ENCODE peak calls at places on chromosomes 6 and 20, in six cellular contexts. One of them, this sample, is unnamed.

GRCh38 chr20:64053841-64054661 is 4.6 kb upstream of the SOX18 start:
- DNase-seq in astrocyte of the cerebellum: no peak
- DNase-seq in naive thymus-derived CD4-positive, alpha-beta T cell: no peak
- DNase-seq in skeletal muscle cell: no peak
- DNase-seq in heart right ventricle: peak; percentile 90
- DNase-seq in foreskin fibroblast: no peak
- DNase-seq in this sample: no peak

GRCh38 chr6:38493929-38494547 is 145.7 kb downstream of the BTBD9 start:
- DNase-seq in astrocyte of the cerebellum: peak; percentile 76
- DNase-seq in skeletal muscle cell: peak; percentile 21
- DNase-seq in foreskin fibroblast: peak; percentile 59
- DNase-seq in naive thymus-derived CD4-positive, alpha-beta T cell: peak; percentile 65
- DNase-seq in heart right ventricle: peak; percentile 70
- DNase-seq in this sample: peak; percentile 62

GRCh38 chr6:111590209-111590955 is 15.3 kb downstream of the TRAF3IP2 start:
- DNase-seq in foreskin fibroblast: peak; percentile 62
- DNase-seq in astrocyte of the cerebellum: no peak
- DNase-seq in heart right ventricle: no peak
- DNase-seq in naive thymus-derived CD4-positive, alpha-beta T cell: no peak
- DNase-seq in skeletal muscle cell: no peak
- DNase-seq in this sample: no peak

GRCh38 chr20:50186987-50187402 is 3.6 kb upstream of the CEBPB start:
- DNase-seq in naive thymus-derived CD4-positive, alpha-beta T cell: no peak
- DNase-seq in skeletal muscle cell: no peak
- DNase-seq in heart right ventricle: no peak
- DNase-seq in foreskin fibroblast: no peak
- DNase-seq in astrocyte of the cerebellum: no peak
- DNase-seq in this sample: peak; percentile 10

GRCh38 chr6:155967326-155967725 is 511.7 kb upstream of the NOX3 start:
- DNase-seq in foreskin fibroblast: no peak
- DNase-seq in astrocyte of the cerebellum: no peak
- DNase-seq in skeletal muscle cell: no peak
- DNase-seq in heart right ventricle: no peak
- DNase-seq in naive thymus-derived CD4-positive, alpha-beta T cell: no peak
- DNase-seq in this sample: no peak

GRCh38 chr6:169763308-169763707 is 11.9 kb downstream of the ERMARD start:
- DNase-seq in naive thymus-derived CD4-positive, alpha-beta T cell: no peak
- DNase-seq in foreskin fibroblast: no peak
- DNase-seq in heart right ventricle: no peak
- DNase-seq in skeletal muscle cell: no peak
- DNase-seq in astrocyte of the cerebellum: no peak
- DNase-seq in this sample: no peak

GRCh38 chr6:149990672-149991402 is 27.1 kb downstream of the ULBP1 start:
- DNase-seq in heart right ventricle: no peak
- DNase-seq in skeletal muscle cell: no peak
- DNase-seq in foreskin fibroblast: no peak
- DNase-seq in astrocyte of the cerebellum: no peak
- DNase-seq in naive thymus-derived CD4-positive, alpha-beta T cell: no peak
- DNase-seq in this sample: no peak

GRCh38 chr6:18263561-18264337 is 581 bp downstream of the DEK start:
- DNase-seq in foreskin fibroblast: peak; percentile 48
- DNase-seq in skeletal muscle cell: no peak
- DNase-seq in astrocyte of the cerebellum: no peak
- DNase-seq in heart right ventricle: peak; percentile 71
- DNase-seq in naive thymus-derived CD4-positive, alpha-beta T cell: peak; percentile 29
- DNase-seq in this sample: peak; percentile 58

GRCh38 chr6:46719099-46719498 is 16.1 kb downstream of the PLA2G7 start:
- DNase-seq in naive thymus-derived CD4-positive, alpha-beta T cell: no peak
- DNase-seq in astrocyte of the cerebellum: peak; percentile 57
- DNase-seq in heart right ventricle: no peak
- DNase-seq in skeletal muscle cell: peak; percentile 9
- DNase-seq in foreskin fibroblast: peak; percentile 7
- DNase-seq in this sample: no peak

GRCh38 chr6:137800749-137801148 is 66.3 kb upstream of the TNFAIP3 start:
- DNase-seq in foreskin fibroblast: no peak
- DNase-seq in skeletal muscle cell: no peak
- DNase-seq in heart right ventricle: no peak
- DNase-seq in naive thymus-derived CD4-positive, alpha-beta T cell: no peak
- DNase-seq in astrocyte of the cerebellum: no peak
- DNase-seq in this sample: no peak

GRCh38 chr20:22446613-22447447 is 137.5 kb downstream of the FOXA2 start:
- DNase-seq in naive thymus-derived CD4-positive, alpha-beta T cell: no peak
- DNase-seq in foreskin fibroblast: no peak
- DNase-seq in heart right ventricle: no peak
- DNase-seq in astrocyte of the cerebellum: no peak
- DNase-seq in skeletal muscle cell: no peak
- DNase-seq in this sample: no peak

GRCh38 chr6:152824666-152825065 is 74.1 kb downstream of the VIP start:
- DNase-seq in astrocyte of the cerebellum: no peak
- DNase-seq in skeletal muscle cell: no peak
- DNase-seq in heart right ventricle: no peak
- DNase-seq in naive thymus-derived CD4-positive, alpha-beta T cell: no peak
- DNase-seq in foreskin fibroblast: no peak
- DNase-seq in this sample: no peak

GRCh38 chr6:159602370-159603185 is 90.5 kb downstream of the SOD2 start:
- DNase-seq in foreskin fibroblast: no peak
- DNase-seq in skeletal muscle cell: no peak
- DNase-seq in astrocyte of the cerebellum: peak; percentile 72
- DNase-seq in heart right ventricle: no peak
- DNase-seq in naive thymus-derived CD4-positive, alpha-beta T cell: no peak
- DNase-seq in this sample: no peak

GRCh38 chr6:92706976-92707375 is 712.4 kb downstream of the EPHA7 start:
- DNase-seq in foreskin fibroblast: no peak
- DNase-seq in naive thymus-derived CD4-positive, alpha-beta T cell: no peak
- DNase-seq in astrocyte of the cerebellum: no peak
- DNase-seq in skeletal muscle cell: peak; percentile 34
- DNase-seq in heart right ventricle: no peak
- DNase-seq in this sample: no peak

GRCh38 chr6:82878812-82879211 is 186.8 kb downstream of the UBE3D start:
- DNase-seq in heart right ventricle: no peak
- DNase-seq in foreskin fibroblast: peak; percentile 9
- DNase-seq in skeletal muscle cell: peak; percentile 28
- DNase-seq in naive thymus-derived CD4-positive, alpha-beta T cell: no peak
- DNase-seq in astrocyte of the cerebellum: peak; percentile 31
- DNase-seq in this sample: no peak

GRCh38 chr6:144797881-144798589 is 512.9 kb downstream of the UTRN start:
- DNase-seq in heart right ventricle: no peak
- DNase-seq in foreskin fibroblast: peak; percentile 47
- DNase-seq in skeletal muscle cell: no peak
- DNase-seq in astrocyte of the cerebellum: peak; percentile 13
- DNase-seq in naive thymus-derived CD4-positive, alpha-beta T cell: no peak
- DNase-seq in this sample: no peak

GRCh38 chr6:135798751-135799515 is 52.6 kb upstream of the PDE7B start:
- DNase-seq in astrocyte of the cerebellum: no peak
- DNase-seq in skeletal muscle cell: no peak
- DNase-seq in heart right ventricle: no peak
- DNase-seq in foreskin fibroblast: no peak
- DNase-seq in naive thymus-derived CD4-positive, alpha-beta T cell: no peak
- DNase-seq in this sample: no peak

GRCh38 chr6:20175810-20176209 is 36.5 kb downstream of the MBOAT1 start:
- DNase-seq in naive thymus-derived CD4-positive, alpha-beta T cell: no peak
- DNase-seq in foreskin fibroblast: no peak
- DNase-seq in astrocyte of the cerebellum: no peak
- DNase-seq in heart right ventricle: no peak
- DNase-seq in skeletal muscle cell: no peak
- DNase-seq in this sample: no peak

GRCh38 chr20:6074145-6074561 is 20.3 kb upstream of the LRRN4 start:
- DNase-seq in foreskin fibroblast: no peak
- DNase-seq in heart right ventricle: peak; percentile 41
- DNase-seq in naive thymus-derived CD4-positive, alpha-beta T cell: no peak
- DNase-seq in skeletal muscle cell: no peak
- DNase-seq in astrocyte of the cerebellum: no peak
- DNase-seq in this sample: no peak

GRCh38 chr6:157269261-157269794 is 54.0 kb downstream of the TMEM242 start:
- DNase-seq in skeletal muscle cell: peak; percentile 67
- DNase-seq in astrocyte of the cerebellum: peak; percentile 15
- DNase-seq in foreskin fibroblast: peak; percentile 30
- DNase-seq in heart right ventricle: peak; percentile 89
- DNase-seq in naive thymus-derived CD4-positive, alpha-beta T cell: no peak
- DNase-seq in this sample: peak; percentile 51

GRCh38 chr6:159168536-159169192 is 536 bp upstream of the FNDC1 start:
- DNase-seq in heart right ventricle: peak; percentile 17
- DNase-seq in skeletal muscle cell: no peak
- DNase-seq in foreskin fibroblast: peak; percentile 44
- DNase-seq in astrocyte of the cerebellum: no peak
- DNase-seq in naive thymus-derived CD4-positive, alpha-beta T cell: no peak
- DNase-seq in this sample: no peak

GRCh38 chr6:165726915-165727314 is 63.9 kb upstream of the PDE10A start:
- DNase-seq in heart right ventricle: peak; percentile 20
- DNase-seq in foreskin fibroblast: no peak
- DNase-seq in naive thymus-derived CD4-positive, alpha-beta T cell: no peak
- DNase-seq in skeletal muscle cell: no peak
- DNase-seq in astrocyte of the cerebellum: no peak
- DNase-seq in this sample: no peak

GRCh38 chr6:117451607-117452164 is 25.9 kb upstream of the ROS1 start:
- DNase-seq in heart right ventricle: no peak
- DNase-seq in naive thymus-derived CD4-positive, alpha-beta T cell: no peak
- DNase-seq in foreskin fibroblast: no peak
- DNase-seq in astrocyte of the cerebellum: no peak
- DNase-seq in skeletal muscle cell: no peak
- DNase-seq in this sample: no peak

GRCh38 chr6:72913797-72914196 is 291.9 kb downstream of the KCNQ5 start:
- DNase-seq in skeletal muscle cell: no peak
- DNase-seq in astrocyte of the cerebellum: no peak
- DNase-seq in naive thymus-derived CD4-positive, alpha-beta T cell: no peak
- DNase-seq in heart right ventricle: no peak
- DNase-seq in foreskin fibroblast: no peak
- DNase-seq in this sample: no peak

GRCh38 chr6:17962436-17963031 is 24.9 kb downstream of the KIF13A start:
- DNase-seq in astrocyte of the cerebellum: peak; percentile 87
- DNase-seq in naive thymus-derived CD4-positive, alpha-beta T cell: no peak
- DNase-seq in heart right ventricle: peak; percentile 83
- DNase-seq in foreskin fibroblast: peak; percentile 91
- DNase-seq in skeletal muscle cell: peak; percentile 88
- DNase-seq in this sample: no peak

GRCh38 chr6:73802366-73802765 is 106.4 kb downstream of the CD109 start:
- DNase-seq in astrocyte of the cerebellum: no peak
- DNase-seq in naive thymus-derived CD4-positive, alpha-beta T cell: no peak
- DNase-seq in heart right ventricle: no peak
- DNase-seq in foreskin fibroblast: no peak
- DNase-seq in skeletal muscle cell: no peak
- DNase-seq in this sample: no peak

GRCh38 chr20:24651171-24651972 is 181.9 kb downstream of the SYNDIG1 start:
- DNase-seq in astrocyte of the cerebellum: peak; percentile 72
- DNase-seq in heart right ventricle: no peak
- DNase-seq in foreskin fibroblast: peak; percentile 86
- DNase-seq in naive thymus-derived CD4-positive, alpha-beta T cell: no peak
- DNase-seq in skeletal muscle cell: peak; percentile 82
- DNase-seq in this sample: no peak

GRCh38 chr20:61476956-61477355 is 224.9 kb downstream of the CDH4 start:
- DNase-seq in naive thymus-derived CD4-positive, alpha-beta T cell: no peak
- DNase-seq in foreskin fibroblast: no peak
- DNase-seq in skeletal muscle cell: no peak
- DNase-seq in heart right ventricle: no peak
- DNase-seq in astrocyte of the cerebellum: no peak
- DNase-seq in this sample: no peak

GRCh38 chr6:16241321-16241689 is 2.9 kb downstream of the GMPR start:
- DNase-seq in heart right ventricle: no peak
- DNase-seq in astrocyte of the cerebellum: no peak
- DNase-seq in foreskin fibroblast: no peak
- DNase-seq in skeletal muscle cell: no peak
- DNase-seq in naive thymus-derived CD4-positive, alpha-beta T cell: no peak
- DNase-seq in this sample: no peak

GRCh38 chr6:16239090-16239797 is 857 bp downstream of the GMPR start:
- DNase-seq in skeletal muscle cell: no peak
- DNase-seq in foreskin fibroblast: peak; percentile 27
- DNase-seq in naive thymus-derived CD4-positive, alpha-beta T cell: no peak
- DNase-seq in heart right ventricle: no peak
- DNase-seq in astrocyte of the cerebellum: no peak
- DNase-seq in this sample: peak; percentile 71

GRCh38 chr6:16240618-16241320 is 2.4 kb downstream of the GMPR start:
- DNase-seq in astrocyte of the cerebellum: no peak
- DNase-seq in heart right ventricle: no peak
- DNase-seq in foreskin fibroblast: no peak
- DNase-seq in skeletal muscle cell: no peak
- DNase-seq in naive thymus-derived CD4-positive, alpha-beta T cell: no peak
- DNase-seq in this sample: no peak

GRCh38 chr6:16238658-16239089 is 287 bp downstream of the GMPR start:
- DNase-seq in heart right ventricle: no peak
- DNase-seq in foreskin fibroblast: no peak
- DNase-seq in naive thymus-derived CD4-positive, alpha-beta T cell: no peak
- DNase-seq in astrocyte of the cerebellum: no peak
- DNase-seq in skeletal muscle cell: no peak
- DNase-seq in this sample: no peak

DNA sequence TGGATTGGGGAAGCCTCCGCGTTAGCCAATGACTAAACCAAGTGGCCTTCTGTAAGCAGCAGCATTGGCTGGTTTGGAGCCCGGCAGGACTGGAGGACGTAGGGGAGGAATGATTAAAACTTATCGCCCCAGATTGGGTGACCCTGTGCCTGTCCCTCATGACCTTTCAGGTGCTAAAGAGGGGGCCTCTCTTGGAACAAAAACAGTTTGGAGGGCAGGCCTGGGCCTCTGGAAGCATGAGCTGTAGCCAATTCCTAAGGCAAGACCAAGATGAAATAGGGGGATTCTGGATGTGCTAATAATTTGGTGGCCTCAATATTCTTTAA is 1.4 kb downstream of the GMPR start:
- DNase-seq in skeletal muscle cell: no peak
- DNase-seq in astrocyte of the cerebellum: no peak
- DNase-seq in naive thymus-derived CD4-positive, alpha-beta T cell: no peak
- DNase-seq in foreskin fibroblast: no peak
- DNase-seq in heart right ventricle: peak; percentile 78
- DNase-seq in this sample: no peak
- H3K4me3 ChIP-seq in skeletal muscle cell: no peak overlapping the region
- H3K4me3 ChIP-seq in astrocyte of the cerebellum: peak overlapping the region; percentile 57
- H3K4me3 ChIP-seq in naive thymus-derived CD4-positive, alpha-beta T cell: no peak overlapping the region
- H3K4me3 ChIP-seq in foreskin fibroblast: peak overlapping the region; percentile 82
- H3K4me3 ChIP-seq in heart right ventricle: peak overlapping the region; percentile 77
- H3K4me3 ChIP-seq in this sample: peak overlapping the region; percentile 60

GRCh38 chr20:44183282-44183681 is 3.7 kb downstream of the JPH2 start:
- DNase-seq in naive thymus-derived CD4-positive, alpha-beta T cell: no peak
- DNase-seq in heart right ventricle: no peak
- DNase-seq in skeletal muscle cell: no peak
- DNase-seq in foreskin fibroblast: no peak
- DNase-seq in astrocyte of the cerebellum: no peak
- DNase-seq in this sample: no peak
- H3K4me3 ChIP-seq in naive thymus-derived CD4-positive, alpha-beta T cell: no peak overlapping the region
- H3K4me3 ChIP-seq in heart right ventricle: peak overlapping the region; percentile 73
- H3K4me3 ChIP-seq in skeletal muscle cell: no peak overlapping the region
- H3K4me3 ChIP-seq in foreskin fibroblast: no peak overlapping the region
- H3K4me3 ChIP-seq in astrocyte of the cerebellum: no peak overlapping the region
- H3K4me3 ChIP-seq in this sample: no peak overlapping the region

GRCh38 chr6:25366785-25367657 is 87.8 kb downstream of the CARMIL1 start:
- DNase-seq in heart right ventricle: no peak
- DNase-seq in naive thymus-derived CD4-positive, alpha-beta T cell: peak; percentile 75
- DNase-seq in foreskin fibroblast: no peak
- DNase-seq in skeletal muscle cell: no peak
- DNase-seq in astrocyte of the cerebellum: no peak
- DNase-seq in this sample: no peak
- H3K4me3 ChIP-seq in heart right ventricle: no peak overlapping the region
- H3K4me3 ChIP-seq in naive thymus-derived CD4-positive, alpha-beta T cell: peak overlapping the region; percentile 53
- H3K4me3 ChIP-seq in foreskin fibroblast: no peak overlapping the region
- H3K4me3 ChIP-seq in skeletal muscle cell: no peak overlapping the region
- H3K4me3 ChIP-seq in astrocyte of the cerebellum: no peak overlapping the region
- H3K4me3 ChIP-seq in this sample: no peak overlapping the region

DNA sequence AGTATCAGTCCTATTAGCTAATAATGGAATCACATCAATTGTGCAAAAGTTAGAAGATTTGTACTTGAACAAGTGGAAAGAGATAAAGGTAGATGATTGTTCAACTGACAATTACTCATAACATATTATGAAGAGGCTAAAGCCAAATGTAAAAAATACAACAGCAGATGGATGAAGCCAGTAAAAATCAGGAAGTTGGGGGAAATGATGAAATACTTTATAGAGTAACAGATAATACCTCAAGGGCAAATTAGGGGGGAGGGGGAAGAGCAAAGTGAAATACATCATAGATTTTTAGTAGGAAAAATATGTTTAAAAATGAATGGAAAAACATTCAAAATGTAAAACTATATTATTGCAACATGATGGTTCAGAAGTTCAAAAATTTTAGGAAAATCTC is 114.0 kb downstream of the PDSS2 start:
- DNase-seq in foreskin fibroblast: no peak
- DNase-seq in heart right ventricle: no peak
- DNase-seq in astrocyte of the cerebellum: no peak
- DNase-seq in skeletal muscle cell: no peak
- DNase-seq in naive thymus-derived CD4-positive, alpha-beta T cell: no peak
- DNase-seq in this sample: no peak
- H3K4me3 ChIP-seq in foreskin fibroblast: no peak overlapping the region
- H3K4me3 ChIP-seq in heart right ventricle: no peak overlapping the region
- H3K4me3 ChIP-seq in astrocyte of the cerebellum: no peak overlapping the region
- H3K4me3 ChIP-seq in skeletal muscle cell: no peak overlapping the region
- H3K4me3 ChIP-seq in naive thymus-derived CD4-positive, alpha-beta T cell: no peak overlapping the region
- H3K4me3 ChIP-seq in this sample: no peak overlapping the region